ENCODE peak calls at places on chromosomes 2 and 18, in five cellular contexts. One of them, this sample, is unnamed.

GRCh38 chr2:185583058-185583816 is 155.4 kb upstream of the FSIP2 start:
- DNase-seq in coronary artery: no peak
- DNase-seq in AG10803: no peak
- DNase-seq in pancreas: no peak
- DNase-seq in AG04450: no peak
- DNase-seq in this sample: peak

GRCh38 chr2:43455735-43456642 is 139.8 kb downstream of the THADA start:
- DNase-seq in AG10803: peak
- DNase-seq in coronary artery: no peak
- DNase-seq in AG04450: no peak
- DNase-seq in pancreas: no peak
- DNase-seq in this sample: no peak

GRCh38 chr18:27653247-27653646 is 468.1 kb upstream of the CHST9 start:
- DNase-seq in AG10803: no peak
- DNase-seq in AG04450: no peak
- DNase-seq in pancreas: no peak
- DNase-seq in coronary artery: no peak
- DNase-seq in this sample: no peak

GRCh38 chr2:113198790-113199612 is 25.2 kb downstream of the PSD4 start:
- DNase-seq in coronary artery: no peak
- DNase-seq in AG10803: peak
- DNase-seq in pancreas: peak
- DNase-seq in AG04450: no peak
- DNase-seq in this sample: no peak

GRCh38 chr2:208222351-208222750 is 32.5 kb downstream of the IDH1 start:
- DNase-seq in AG04450: no peak
- DNase-seq in coronary artery: no peak
- DNase-seq in pancreas: no peak
- DNase-seq in AG10803: no peak
- DNase-seq in this sample: no peak

GRCh38 chr2:42601076-42601475 is 32.6 kb downstream of the MTA3 start:
- DNase-seq in pancreas: no peak
- DNase-seq in AG04450: no peak
- DNase-seq in coronary artery: no peak
- DNase-seq in AG10803: peak
- DNase-seq in this sample: no peak

GRCh38 chr2:108968619-108969018 is 20.4 kb downstream of the EDAR start:
- DNase-seq in AG10803: no peak
- DNase-seq in AG04450: no peak
- DNase-seq in pancreas: no peak
- DNase-seq in coronary artery: no peak
- DNase-seq in this sample: no peak

GRCh38 chr2:168552450-168552856 is 96.4 kb downstream of the CERS6 start:
- DNase-seq in pancreas: no peak
- DNase-seq in AG10803: no peak
- DNase-seq in coronary artery: no peak
- DNase-seq in AG04450: no peak
- DNase-seq in this sample: no peak

GRCh38 chr2:64568836-64569235 is 44.7 kb downstream of the AFTPH start:
- DNase-seq in coronary artery: no peak
- DNase-seq in AG10803: no peak
- DNase-seq in AG04450: no peak
- DNase-seq in pancreas: no peak
- DNase-seq in this sample: no peak

GRCh38 chr2:26243643-26244478 is 571 bp downstream of the HADHA start:
- DNase-seq in pancreas: no peak
- DNase-seq in AG10803: peak
- DNase-seq in AG04450: no peak
- DNase-seq in coronary artery: no peak
- DNase-seq in this sample: no peak

GRCh38 chr18:5152335-5153020 is 44.6 kb downstream of the AKAIN1 start:
- DNase-seq in AG04450: no peak
- DNase-seq in pancreas: no peak
- DNase-seq in AG10803: no peak
- DNase-seq in coronary artery: no peak
- DNase-seq in this sample: no peak

GRCh38 chr2:39741871-39742270 is 37.2 kb downstream of the THUMPD2 start:
- DNase-seq in coronary artery: no peak
- DNase-seq in pancreas: no peak
- DNase-seq in AG04450: no peak
- DNase-seq in AG10803: peak
- DNase-seq in this sample: no peak

GRCh38 chr18:42414756-42415454 is 459.9 kb downstream of the PIK3C3 start:
- DNase-seq in AG04450: no peak
- DNase-seq in AG10803: peak
- DNase-seq in coronary artery: no peak
- DNase-seq in pancreas: no peak
- DNase-seq in this sample: peak

GRCh38 chr2:17648571-17648970 is 105.0 kb downstream of the SMC6 start:
- DNase-seq in AG10803: no peak
- DNase-seq in AG04450: no peak
- DNase-seq in pancreas: no peak
- DNase-seq in coronary artery: no peak
- DNase-seq in this sample: no peak

GRCh38 chr18:2146092-2146491 is 425.2 kb downstream of the METTL4 start:
- DNase-seq in coronary artery: no peak
- DNase-seq in AG10803: no peak
- DNase-seq in AG04450: no peak
- DNase-seq in pancreas: no peak
- DNase-seq in this sample: no peak

GRCh38 chr2:222903234-222904220 is 42.7 kb downstream of the ACSL3 start:
- DNase-seq in pancreas: peak
- DNase-seq in AG10803: peak
- DNase-seq in coronary artery: no peak
- DNase-seq in AG04450: no peak
- DNase-seq in this sample: no peak

GRCh38 chr2:232299084-232299483 is 79.5 kb upstream of the ALPP start:
- DNase-seq in pancreas: no peak
- DNase-seq in AG10803: no peak
- DNase-seq in coronary artery: no peak
- DNase-seq in AG04450: no peak
- DNase-seq in this sample: no peak

GRCh38 chr2:214695789-214696188 is 113.7 kb downstream of the BARD1 start:
- DNase-seq in coronary artery: no peak
- DNase-seq in pancreas: no peak
- DNase-seq in AG04450: no peak
- DNase-seq in AG10803: no peak
- DNase-seq in this sample: no peak

GRCh38 chr2:82344670-82345069 is 2040.1 kb upstream of the LRRTM1 start:
- DNase-seq in AG10803: no peak
- DNase-seq in coronary artery: no peak
- DNase-seq in pancreas: no peak
- DNase-seq in AG04450: no peak
- DNase-seq in this sample: no peak

GRCh38 chr18:69002233-69002632 is 204.4 kb downstream of the CCDC102B start:
- DNase-seq in coronary artery: no peak
- DNase-seq in AG04450: no peak
- DNase-seq in AG10803: peak
- DNase-seq in pancreas: no peak
- DNase-seq in this sample: no peak

GRCh38 chr2:130252880-130253645 is 54.8 kb upstream of the TUBA3E start:
- DNase-seq in AG10803: no peak
- DNase-seq in AG04450: no peak
- DNase-seq in coronary artery: no peak
- DNase-seq in pancreas: no peak
- DNase-seq in this sample: no peak

GRCh38 chr2:29582062-29582461 is 339.3 kb downstream of the ALK start:
- DNase-seq in AG04450: no peak
- DNase-seq in AG10803: no peak
- DNase-seq in pancreas: no peak
- DNase-seq in coronary artery: no peak
- DNase-seq in this sample: no peak

GRCh38 chr2:75605770-75606535 is 40.6 kb upstream of the MRPL19 start:
- DNase-seq in pancreas: peak
- DNase-seq in AG10803: peak
- DNase-seq in coronary artery: no peak
- DNase-seq in AG04450: peak
- DNase-seq in this sample: peak

GRCh38 chr2:129324349-129324748 is 655.1 kb upstream of the RAB6C start:
- DNase-seq in pancreas: no peak
- DNase-seq in AG10803: no peak
- DNase-seq in AG04450: no peak
- DNase-seq in coronary artery: no peak
- DNase-seq in this sample: no peak

GRCh38 chr2:239345251-239345650 is 55.6 kb downstream of the HDAC4 start:
- DNase-seq in AG10803: no peak
- DNase-seq in AG04450: no peak
- DNase-seq in coronary artery: no peak
- DNase-seq in pancreas: no peak
- DNase-seq in this sample: no peak

GRCh38 chr2:174263989-174264388 is 15.7 kb upstream of the OLA1 start:
- DNase-seq in pancreas: no peak
- DNase-seq in AG10803: peak
- DNase-seq in coronary artery: no peak
- DNase-seq in AG04450: no peak
- DNase-seq in this sample: peak

GRCh38 chr2:95272299-95272751 is 1.9 kb upstream of the PROM2 start:
- DNase-seq in pancreas: peak
- DNase-seq in coronary artery: no peak
- DNase-seq in AG04450: no peak
- DNase-seq in AG10803: no peak
- DNase-seq in this sample: no peak

GRCh38 chr2:127953128-127953718 is 67.5 kb upstream of the AMMECR1L start:
- DNase-seq in AG10803: no peak
- DNase-seq in coronary artery: no peak
- DNase-seq in pancreas: peak
- DNase-seq in AG04450: no peak
- DNase-seq in this sample: no peak

GRCh38 chr2:189076572-189076971 is 102.4 kb downstream of the COL3A1 start:
- DNase-seq in pancreas: no peak
- DNase-seq in AG04450: no peak
- DNase-seq in coronary artery: no peak
- DNase-seq in AG10803: peak
- DNase-seq in this sample: no peak

GRCh38 chr2:20985061-20985460 is 58.8 kb downstream of the APOB start:
- DNase-seq in AG04450: no peak
- DNase-seq in pancreas: no peak
- DNase-seq in coronary artery: no peak
- DNase-seq in AG10803: no peak
- DNase-seq in this sample: no peak
- H3K4me3 ChIP-seq in AG04450: no peak
- H3K4me3 ChIP-seq in pancreas: no peak
- H3K4me3 ChIP-seq in coronary artery: no peak
- H3K4me3 ChIP-seq in AG10803: no peak
- H3K4me3 ChIP-seq in this sample: no peak

GRCh38 chr2:176280156-176280555 is 10.9 kb downstream of the MTX2 start:
- DNase-seq in coronary artery: no peak
- DNase-seq in pancreas: no peak
- DNase-seq in AG10803: no peak
- DNase-seq in AG04450: no peak
- DNase-seq in this sample: no peak
- TF ChIP-seq CTCF in coronary artery: no peak
- TF ChIP-seq CTCF in pancreas: no peak
- TF ChIP-seq CTCF in AG10803: no peak
- TF ChIP-seq CTCF in AG04450: no peak
- TF ChIP-seq CTCF in this sample: no peak

GRCh38 chr2:71340176-71340575 is 8.6 kb downstream of the ZNF638 start:
- DNase-seq in AG10803: no peak
- DNase-seq in AG04450: no peak
- DNase-seq in coronary artery: no peak
- DNase-seq in pancreas: no peak
- DNase-seq in this sample: no peak
- H3K4me3 ChIP-seq in AG10803: no peak
- H3K4me3 ChIP-seq in AG04450: no peak
- H3K4me3 ChIP-seq in coronary artery: no peak
- H3K4me3 ChIP-seq in pancreas: no peak
- H3K4me3 ChIP-seq in this sample: no peak

GRCh38 chr18:3455090-3455640 is 5.2 kb downstream of the TGIF1 start:
- DNase-seq in AG10803: no peak
- DNase-seq in coronary artery: no peak
- DNase-seq in pancreas: no peak
- DNase-seq in AG04450: no peak
- DNase-seq in this sample: no peak
- TF ChIP-seq CTCF in AG10803: no peak
- TF ChIP-seq CTCF in coronary artery: no peak
- TF ChIP-seq CTCF in pancreas: no peak
- TF ChIP-seq CTCF in AG04450: no peak
- TF ChIP-seq CTCF in this sample: no peak

DNA sequence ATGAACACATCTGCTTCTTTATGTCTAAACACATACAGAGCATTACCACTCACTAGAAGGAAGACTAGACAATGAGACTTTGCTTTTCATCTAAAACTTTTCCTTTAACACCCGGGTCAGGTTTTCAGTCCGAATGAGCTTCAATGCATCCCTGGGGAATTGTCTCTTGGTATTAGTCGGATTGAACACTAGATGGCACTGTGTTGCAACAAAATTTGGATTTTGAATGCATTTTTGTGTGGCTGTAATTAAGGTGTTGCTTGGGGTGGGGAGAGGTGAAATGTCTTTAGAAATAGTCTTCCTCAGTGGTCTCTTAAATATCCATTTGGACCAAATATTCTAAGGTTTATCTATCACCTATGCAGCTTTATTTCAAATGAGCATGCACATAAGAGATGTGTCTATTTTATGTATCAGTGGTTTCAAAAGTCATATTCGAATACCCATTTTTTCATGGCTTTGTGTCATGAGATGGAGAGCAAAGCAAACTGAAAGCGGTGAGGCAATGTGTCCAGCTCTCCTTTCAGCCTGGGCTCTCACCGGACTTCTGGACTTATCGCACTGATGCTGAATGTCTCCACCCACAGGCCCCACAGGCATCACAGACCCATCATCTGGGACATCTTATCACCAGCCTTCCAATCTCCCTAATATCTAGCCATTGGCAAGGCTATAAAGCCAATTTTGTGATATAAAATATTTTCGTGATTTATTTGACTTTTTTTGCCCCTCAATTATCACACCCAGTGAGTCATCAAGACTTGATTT is 510.3 kb downstream of the RNF144A start:
- DNase-seq in pancreas: peak
- DNase-seq in AG10803: peak
- DNase-seq in AG04450: peak
- DNase-seq in coronary artery: no peak
- DNase-seq in this sample: peak
- H3K4me3 ChIP-seq in pancreas: no peak
- H3K4me3 ChIP-seq in AG10803: no peak
- H3K4me3 ChIP-seq in AG04450: no peak
- H3K4me3 ChIP-seq in coronary artery: no peak
- H3K4me3 ChIP-seq in this sample: no peak

GRCh38 chr2:201071305-201072200 is at the start of the genes HYCC2 and NDUFB3:
- DNase-seq in coronary artery: peak
- DNase-seq in AG10803: peak
- DNase-seq in AG04450: peak
- DNase-seq in pancreas: peak
- DNase-seq in this sample: peak
- TF ChIP-seq CTCF in coronary artery: no peak
- TF ChIP-seq CTCF in AG10803: peak
- TF ChIP-seq CTCF in AG04450: peak
- TF ChIP-seq CTCF in pancreas: no peak
- TF ChIP-seq CTCF in this sample: peak

GRCh38 chr2:28089486-28089885 is 199.0 kb downstream of the BABAM2 start:
- DNase-seq in pancreas: no peak
- DNase-seq in AG10803: no peak
- DNase-seq in coronary artery: no peak
- DNase-seq in AG04450: no peak
- DNase-seq in this sample: no peak
- H3K4me3 ChIP-seq in pancreas: no peak
- H3K4me3 ChIP-seq in AG10803: no peak
- H3K4me3 ChIP-seq in coronary artery: no peak
- H3K4me3 ChIP-seq in AG04450: no peak
- H3K4me3 ChIP-seq in this sample: no peak

This sample was measured in epithelial cell of proximal tubule.